ENCODE peak calls at places on chromosomes 12 and 14, in eight cellular contexts. X is small intestine, O is SW 1271, E is COR-L47, H is ovary, D is NCI-H526 treated with DMSO at 0.1 percent for 48 hours, B is dorsolateral prefrontal cortex, K is Daoy. P is an unnamed sample.

GRCh38 chr12:49795654-49796105 is 32.5 kb downstream of the NCKAP5L start:
- DNase-seq in X (no peak), O (no peak), E (no peak), H (no peak), D (no peak), B (no peak), K (no peak), P (no peak)

GRCh38 chr14:32343926-32344430 is 14.9 kb downstream of the AKAP6 start:
- DNase-seq in X (no peak), O (no peak), E (no peak), H (no peak), D (no peak), B (no peak), K (no peak), P (no peak)

GRCh38 chr12:712172-712863 is 40.1 kb upstream of the WNK1 start:
- DNase-seq in X (no peak), O (no peak), E (peak), H (no peak), D (no peak), B (no peak), K (no peak), P (no peak)

GRCh38 chr14:103891667-103892215 is 36.5 kb upstream of the TDRD9 start:
- DNase-seq in X (no peak), O (no peak), E (no peak), H (no peak), D (no peak), B (no peak), K (no peak), P (no peak)

GRCh38 chr12:46804054-46804453 is 21.7 kb downstream of the SLC38A4 start:
- DNase-seq in X (no peak), O (no peak), E (no peak), H (no peak), D (no peak), B (no peak), K (no peak), P (no peak)

GRCh38 chr12:131845121-131845520 is 16.9 kb downstream of the MMP17 start:
- DNase-seq in X (no peak), O (no peak), E (no peak), H (no peak), D (no peak), B (no peak), K (no peak), P (no peak)

GRCh38 chr12:118850244-118850825 is 131.0 kb upstream of the SRRM4 start:
- DNase-seq in X (peak), O (no peak), E (no peak), H (no peak), D (no peak), B (no peak), K (no peak), P (no peak)

GRCh38 chr14:101821528-101821927 is 60.0 kb downstream of the PPP2R5C start:
- DNase-seq in X (no peak), O (no peak), E (no peak), H (no peak), D (no peak), B (no peak), K (no peak), P (no peak)

GRCh38 chr12:92042791-92043531 is 102.7 kb downstream of the BTG1 start:
- DNase-seq in X (no peak), O (no peak), E (no peak), H (no peak), D (no peak), B (no peak), K (no peak), P (no peak)

GRCh38 chr12:50699940-50700339 is 64.0 kb upstream of the ATF1 start:
- DNase-seq in X (no peak), O (no peak), E (peak), H (no peak), D (no peak), B (no peak), K (no peak), P (no peak)